ENCODE peak calls at places on chromosomes 11 and 22, in five cellular contexts. N is heart right ventricle, C is nephron progenitor cell, E is fibroblast of pulmonary artery, J is HFFc6. U is an unnamed sample.

GRCh38 chr22:34395370-34395769 is 475.1 kb upstream of the LARGE1 start:
- DNase-seq in N (no peak), J (no peak), E (no peak), C (no peak), U (no peak)

GRCh38 chr22:38823637-38824036 is 20.2 kb downstream of the NPTXR start:
- DNase-seq in E (no peak), J (no peak), N (no peak), C (no peak), U (no peak)

GRCh38 chr22:42994917-42995562 is 19.9 kb downstream of the PACSIN2 start:
- DNase-seq in J (peak), E (peak), N (no peak), C (no peak), U (peak)

GRCh38 chr11:20934521-20934920 is 265.1 kb downstream of the NELL1 start:
- DNase-seq in E (no peak), C (no peak), N (no peak), J (no peak), U (no peak)

GRCh38 chr22:29344137-29344536 is 28.6 kb upstream of the RASL10A start:
- DNase-seq in C (no peak), E (peak), N (peak), J (peak), U (peak)

GRCh38 chr11:36253238-36253637 is 36.0 kb downstream of the COMMD9 start:
- DNase-seq in E (no peak), J (no peak), C (no peak), N (no peak), U (no peak)

GRCh38 chr22:28761449-28761755 is 11.1 kb upstream of the CCDC117 start:
- DNase-seq in J (no peak), N (no peak), C (no peak), E (no peak), U (no peak)

GRCh38 chr11:111021131-111021530 is 224.4 kb upstream of the POU2AF2 start:
- DNase-seq in E (no peak), C (no peak), N (no peak), J (no peak), U (no peak)

GRCh38 chr11:121929581-121929980 is 186.4 kb downstream of the BLID start:
- DNase-seq in C (peak), J (peak), N (peak), E (peak), U (peak)

GRCh38 chr11:47001666-47002285 is 65.2 kb downstream of the CSTPP1 start:
- DNase-seq in E (no peak), J (no peak), C (no peak), N (no peak), U (peak)

GRCh38 chr22:17897864-17898263 is 123.6 kb upstream of the BID start:
- DNase-seq in N (no peak), E (no peak), J (no peak), C (no peak), U (no peak)

GRCh38 chr22:24580276-24580675 is 12.6 kb downstream of the LRRC75B start:
- DNase-seq in E (peak), N (no peak), C (no peak), J (peak), U (peak)

GRCh38 chr22:36087784-36088183 is 59.2 kb upstream of the RBFOX2 start:
- DNase-seq in C (no peak), E (no peak), N (no peak), J (no peak), U (no peak)

GRCh38 chr11:32421992-32422391 is 13.3 kb downstream of the WT1 start:
- DNase-seq in N (no peak), E (no peak), J (no peak), C (no peak), U (no peak)

GRCh38 chr22:49062155-49063039 is 765.3 kb downstream of the BRD1 start:
- DNase-seq in J (no peak), E (no peak), N (no peak), C (no peak), U (no peak)

GRCh38 chr11:27700351-27701261 is at the start of gene BDNF:
- DNase-seq in J (peak), N (no peak), C (peak), E (peak), U (peak)

GRCh38 chr11:120056301-120057027 is 81.4 kb downstream of the TRIM29 start:
- DNase-seq in J (no peak), C (no peak), E (no peak), N (no peak), U (no peak)

GRCh38 chr11:124784051-124784450 is 16.2 kb downstream of the MSANTD2 start:
- DNase-seq in N (no peak), E (no peak), C (no peak), J (no peak), U (no peak)

GRCh38 chr11:124783002-124783401 is 17.2 kb downstream of the MSANTD2 start:
- DNase-seq in N (no peak), J (no peak), E (no peak), C (no peak), U (no peak)

GRCh38 chr11:124776865-124777645 is 15.0 kb upstream of the ESAM start:
- DNase-seq in C (no peak), N (no peak), J (no peak), E (no peak), U (no peak)

GRCh38 chr11:124779568-124779967 is 17.5 kb upstream of the ESAM start:
- DNase-seq in J (no peak), E (no peak), C (no peak), N (no peak), U (no peak)

GRCh38 chr11:124778281-124778680 is 16.2 kb upstream of the ESAM start:
- DNase-seq in J (no peak), N (no peak), C (no peak), E (no peak), U (no peak)
- TF ChIP-seq CTCF in J (peak), N (no peak), C (no peak), E (peak), U (peak)

GRCh38 chr11:80317612-80318011 is 876.8 kb upstream of the TENM4 start:
- DNase-seq in N (no peak), C (no peak), E (no peak), J (no peak), U (no peak)

GRCh38 chr11:80320226-80320625 is 879.4 kb upstream of the TENM4 start:
- DNase-seq in E (no peak), N (no peak), C (no peak), J (no peak), U (no peak)

GRCh38 chr11:80315263-80315662 is 874.4 kb upstream of the TENM4 start:
- DNase-seq in C (no peak), E (no peak), N (no peak), J (no peak), U (no peak)

DNA sequence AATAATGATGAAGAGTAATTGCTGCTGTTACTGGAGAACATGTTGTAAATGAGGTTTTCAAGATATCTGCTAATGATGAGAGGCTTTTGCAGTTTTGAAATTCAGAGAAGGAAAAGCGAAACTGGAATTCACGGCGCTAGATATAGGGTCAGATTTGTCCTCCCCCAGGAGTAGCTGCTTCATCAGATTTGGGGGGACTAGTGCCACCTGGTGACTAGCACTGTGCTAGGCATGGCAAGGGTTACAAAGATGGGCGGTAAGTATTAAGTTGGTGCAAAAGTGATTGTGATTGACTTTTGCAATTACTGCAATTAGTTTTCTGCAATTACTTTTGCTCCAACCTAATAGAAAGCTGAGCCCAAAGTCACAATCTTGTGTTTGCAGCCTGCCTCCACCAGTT is 879.9 kb upstream of the TENM4 start:
- DNase-seq in E (no peak), C (no peak), N (no peak), J (no peak), U (no peak)
- TF ChIP-seq CTCF in E (no peak), C (no peak), N (no peak), J (no peak), U (no peak)

GRCh38 chr11:60469723-60470122 is 14.1 kb downstream of the MS4A1 start:
- DNase-seq in C (no peak), E (no peak), N (no peak), J (no peak), U (no peak)
- TF ChIP-seq CTCF in C (no peak), E (no peak), N (no peak), J (no peak), U (no peak)

GRCh38 chr22:32620992-32621391 is 146.4 kb downstream of the FBXO7 start:
- DNase-seq in E (no peak), C (no peak), N (no peak), J (no peak), U (no peak)
- TF ChIP-seq CTCF in E (no peak), C (no peak), N (no peak), J (peak), U (no peak)

GRCh38 chr22:45552017-45552411 is 49.3 kb downstream of the FBLN1 start:
- DNase-seq in J (no peak), E (no peak), N (no peak), C (no peak), U (no peak)

GRCh38 chr22:45553333-45554039 is 50.8 kb downstream of the FBLN1 start:
- DNase-seq in E (peak), C (peak), J (peak), N (peak), U (peak)

GRCh38 chr22:45551310-45552016 is 48.8 kb downstream of the FBLN1 start:
- DNase-seq in E (no peak), N (peak), C (peak), J (no peak), U (peak)

GRCh38 chr22:45554040-45554406 is 51.3 kb downstream of the FBLN1 start:
- DNase-seq in J (no peak), E (no peak), N (no peak), C (no peak), U (no peak)

GRCh38 chr22:45552580-45553332 is 50.1 kb downstream of the FBLN1 start:
- DNase-seq in E (peak), C (peak), N (peak), J (peak), U (peak)
- TF ChIP-seq CTCF in E (peak), C (no peak), N (no peak), J (peak), U (peak)

DNA sequence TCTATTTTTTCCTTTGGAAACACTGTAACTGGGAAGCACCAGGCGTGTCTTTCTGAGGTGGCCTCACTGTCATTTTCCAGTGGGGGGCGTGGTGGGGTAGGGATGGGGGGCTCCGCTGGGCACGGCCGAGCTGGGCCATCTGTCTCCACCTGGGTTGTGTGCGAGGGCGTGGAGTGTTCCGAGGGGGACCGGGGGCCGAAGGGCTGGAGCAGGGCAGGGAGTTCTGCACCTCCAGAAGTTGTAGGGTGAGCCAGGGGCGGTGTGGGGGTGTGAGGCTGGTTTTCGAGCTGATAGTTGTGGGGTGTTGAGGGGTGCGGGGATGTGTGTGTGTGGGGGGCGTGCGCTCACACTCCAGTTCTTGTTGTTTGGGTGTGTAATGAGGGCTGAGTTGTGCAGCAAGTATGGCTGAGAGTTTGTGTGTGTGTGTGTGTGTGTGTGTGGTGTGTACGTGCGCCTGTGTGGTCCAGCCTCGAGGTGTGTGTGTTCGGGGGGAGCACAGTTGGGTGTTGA is 10.8 kb downstream of the YPEL4 start:
- DNase-seq in C (peak), N (no peak), J (no peak), E (no peak), U (peak)
- TF ChIP-seq CTCF in C (no peak), N (no peak), J (no peak), E (no peak), U (no peak)

GRCh38 chr22:40193429-40194421 is 16.0 kb downstream of the TNRC6B start:
- DNase-seq in C (no peak), J (no peak), E (peak), N (no peak), U (peak)
- TF ChIP-seq CTCF in C (peak), J (peak), E (peak), N (no peak), U (peak)

DNA sequence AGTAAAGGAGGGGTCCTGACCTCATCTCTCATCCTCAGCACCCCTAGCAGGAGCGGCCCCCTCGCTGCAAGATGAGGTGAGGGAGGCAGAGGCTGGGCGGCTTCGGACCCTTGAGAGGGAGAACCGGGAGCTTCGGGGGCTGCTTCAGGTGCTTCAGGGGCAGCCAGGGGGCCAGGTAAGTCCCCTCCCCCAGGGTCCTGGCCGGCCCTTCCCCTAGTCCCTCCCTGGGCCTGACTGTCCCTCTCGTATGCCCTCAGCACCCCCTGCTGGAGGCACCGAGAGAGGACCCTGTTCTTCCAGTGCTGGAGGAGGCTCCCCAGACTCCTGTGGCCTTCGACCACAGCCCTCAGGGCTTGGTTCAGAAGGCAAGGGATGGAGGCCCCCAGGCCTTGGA is 3.7 kb downstream of the CCDC88B start:
- DNase-seq in C (no peak), J (no peak), E (no peak), N (no peak), U (no peak)
- TF ChIP-seq CTCF in C (peak), J (peak), E (peak), N (no peak), U (peak)

GRCh38 chr11:132064987-132065620 is 694.7 kb downstream of the NTM start:
- DNase-seq in N (no peak), C (no peak), E (peak), J (peak), U (peak)
- TF ChIP-seq CTCF in N (no peak), C (no peak), E (no peak), J (no peak), U (no peak)

U was measured in foreskin fibroblast.